ENCODE peak calls at places on chromosomes 13 and 19, in seven cellular contexts. L, H, Q, A, Y, B and P are unnamed samples.

GRCh38 chr19:34555447-34555846 is 73.9 kb downstream of the WTIP start:
- DNase-seq in L (peak), H (no peak), Q (no peak), A (peak), Y (peak), B (no peak), P (peak)

GRCh38 chr13:71828117-71828516 is 38.9 kb downstream of the DACH1 start:
- DNase-seq in L (no peak), H (no peak), Q (no peak), A (no peak), Y (no peak), B (no peak), P (no peak)

GRCh38 chr13:27259831-27260230 is 8.5 kb downstream of the RPL21 start:
- DNase-seq in L (no peak), H (no peak), Q (no peak), A (no peak), Y (no peak), B (no peak), P (no peak)

GRCh38 chr13:65378943-65379519 is 1851.1 kb downstream of the PCDH9 start:
- DNase-seq in L (no peak), H (peak), Q (no peak), A (no peak), Y (peak), B (no peak), P (no peak)

GRCh38 chr13:42181381-42181953 is 90.5 kb upstream of the AKAP11 start:
- DNase-seq in L (no peak), H (no peak), Q (peak), A (no peak), Y (no peak), B (no peak), P (no peak)

GRCh38 chr13:42626461-42626860 is 52.5 kb downstream of the TNFSF11 start:
- DNase-seq in L (no peak), H (no peak), Q (no peak), A (no peak), Y (no peak), B (no peak), P (no peak)

GRCh38 chr19:18649371-18650047 is 12.7 kb downstream of the KLHL26 start:
- DNase-seq in L (peak), H (peak), Q (peak), A (no peak), Y (peak), B (peak), P (no peak)

GRCh38 chr13:84570831-84571230 is 688.6 kb upstream of the SLITRK1 start:
- DNase-seq in L (no peak), H (peak), Q (no peak), A (no peak), Y (no peak), B (no peak), P (no peak)

GRCh38 chr19:42010245-42011126 is 16.5 kb upstream of the ATP1A3 start:
- DNase-seq in L (no peak), H (peak), Q (no peak), A (no peak), Y (no peak), B (no peak), P (no peak)

GRCh38 chr13:26995159-26995558 is 176.5 kb downstream of the USP12 start:
- DNase-seq in L (no peak), H (no peak), Q (no peak), A (no peak), Y (no peak), B (no peak), P (no peak)

GRCh38 chr13:28819748-28820098 is 416 bp upstream of the MTUS2 start:
- DNase-seq in L (peak), H (peak), Q (peak), A (peak), Y (peak), B (peak), P (peak)

GRCh38 chr19:5149508-5149907 is 180.6 kb downstream of the KDM4B start:
- DNase-seq in L (no peak), H (no peak), Q (no peak), A (no peak), Y (no peak), B (no peak), P (no peak)

GRCh38 chr13:62747629-62748028 is 1332.0 kb upstream of the PCDH20 start:
- DNase-seq in L (no peak), H (peak), Q (no peak), A (peak), Y (no peak), B (no peak), P (peak)